ENCODE peak calls at places on chromosomes 16 and 17, in seven cellular contexts. M is ascending aorta, P is cardiac fibroblast, E is GM12865, G is astrocyte of the spinal cord, S is cardiac muscle cell, O is dorsolateral prefrontal cortex. V is an unnamed sample.

GRCh38 chr17:82787081-82787848 is 35.4 kb downstream of the TBCD start:
- DNase-seq in M (no peak), P (no peak), E (peak), G (peak), S (no peak), O (no peak), V (no peak)

GRCh38 chr16:31360296-31360695 is 5.3 kb downstream of the ITGAX start:
- DNase-seq in M (no peak), P (no peak), E (no peak), G (no peak), S (no peak), O (no peak), V (no peak)

GRCh38 chr16:57893559-57894389 is 77.2 kb downstream of the CNGB1 start:
- DNase-seq in M (no peak), P (peak), E (no peak), G (peak), S (peak), O (no peak), V (peak)

GRCh38 chr17:81035389-81036127 is 607 bp downstream of the BAIAP2 start:
- DNase-seq in M (no peak), P (no peak), E (no peak), G (no peak), S (peak), O (no peak), V (no peak)

GRCh38 chr16:57873218-57873617 is 70.9 kb upstream of the KIFC3 start:
- DNase-seq in M (no peak), P (no peak), E (no peak), G (no peak), S (no peak), O (no peak), V (no peak)

GRCh38 chr16:17647879-17648649 is 177.3 kb upstream of the XYLT1 start:
- DNase-seq in M (no peak), P (no peak), E (no peak), G (no peak), S (no peak), O (no peak), V (no peak)

GRCh38 chr17:59004338-59005111 is 102.2 kb downstream of the TRIM37 start:
- DNase-seq in M (no peak), P (peak), E (peak), G (peak), S (peak), O (no peak), V (peak)

GRCh38 chr17:19448341-19449268 is 37.6 kb downstream of the RNF112 start:
- DNase-seq in M (no peak), P (peak), E (no peak), G (peak), S (peak), O (no peak), V (peak)

DNA sequence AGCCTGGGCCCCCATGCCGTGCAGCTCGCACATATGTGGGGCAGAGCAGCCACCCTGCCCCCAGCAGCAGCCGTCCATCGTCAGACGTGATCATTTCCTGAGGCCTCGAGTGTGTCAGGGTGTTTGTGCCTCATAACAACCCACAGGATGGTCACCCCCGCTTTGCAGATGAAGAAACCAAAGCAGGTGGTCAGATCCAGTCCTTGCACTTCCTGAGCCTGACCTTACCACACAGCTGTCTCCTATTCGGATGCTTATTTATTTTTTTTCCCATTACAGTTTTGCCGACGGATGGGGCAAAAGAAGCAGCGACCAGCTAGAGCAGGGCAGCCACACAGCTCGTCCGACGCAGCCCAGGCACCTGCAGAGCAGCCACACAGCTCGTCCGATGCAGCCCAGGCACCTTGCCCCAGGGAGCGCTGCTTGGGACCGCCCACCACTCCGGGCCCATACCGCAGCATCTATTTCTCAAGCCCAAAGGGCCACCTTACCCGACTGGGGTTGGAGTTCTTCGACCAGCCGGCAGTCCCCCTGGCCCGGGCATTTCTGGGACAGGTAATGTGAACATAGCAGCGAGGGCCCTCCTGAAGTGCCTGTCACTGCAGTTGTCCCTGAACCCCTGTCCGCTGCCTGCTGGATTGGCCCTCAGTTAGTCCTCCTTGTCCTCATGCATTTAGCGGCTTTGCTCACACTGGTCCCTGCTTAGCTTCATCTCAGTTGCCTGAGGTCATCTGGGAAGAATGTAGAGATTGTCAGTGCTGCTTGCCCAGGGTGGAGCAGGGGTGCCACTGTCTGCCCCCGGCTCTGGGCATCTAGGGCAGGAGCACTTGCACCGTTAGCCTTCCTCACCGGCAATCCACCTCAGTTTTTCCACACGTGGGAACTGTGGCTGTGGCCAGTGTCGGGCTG is 1.4 kb downstream of the MPG start:
- DNase-seq in M (no peak), P (peak), E (peak), G (no peak), S (peak), O (no peak), V (no peak)
- H3K4me3 ChIP-seq in M (peak), P (peak), E (peak), G (peak), S (no peak), O (peak), V (peak)

GRCh38 chr16:12340151-12340733 is 363.7 kb downstream of the SNX29 start:
- DNase-seq in M (no peak), P (peak), E (peak), G (peak), S (peak), O (no peak), V (peak)
- TF ChIP-seq CTCF in M (peak), P (peak), E (peak), G (peak), S (peak), O (peak), V (peak)

DNA sequence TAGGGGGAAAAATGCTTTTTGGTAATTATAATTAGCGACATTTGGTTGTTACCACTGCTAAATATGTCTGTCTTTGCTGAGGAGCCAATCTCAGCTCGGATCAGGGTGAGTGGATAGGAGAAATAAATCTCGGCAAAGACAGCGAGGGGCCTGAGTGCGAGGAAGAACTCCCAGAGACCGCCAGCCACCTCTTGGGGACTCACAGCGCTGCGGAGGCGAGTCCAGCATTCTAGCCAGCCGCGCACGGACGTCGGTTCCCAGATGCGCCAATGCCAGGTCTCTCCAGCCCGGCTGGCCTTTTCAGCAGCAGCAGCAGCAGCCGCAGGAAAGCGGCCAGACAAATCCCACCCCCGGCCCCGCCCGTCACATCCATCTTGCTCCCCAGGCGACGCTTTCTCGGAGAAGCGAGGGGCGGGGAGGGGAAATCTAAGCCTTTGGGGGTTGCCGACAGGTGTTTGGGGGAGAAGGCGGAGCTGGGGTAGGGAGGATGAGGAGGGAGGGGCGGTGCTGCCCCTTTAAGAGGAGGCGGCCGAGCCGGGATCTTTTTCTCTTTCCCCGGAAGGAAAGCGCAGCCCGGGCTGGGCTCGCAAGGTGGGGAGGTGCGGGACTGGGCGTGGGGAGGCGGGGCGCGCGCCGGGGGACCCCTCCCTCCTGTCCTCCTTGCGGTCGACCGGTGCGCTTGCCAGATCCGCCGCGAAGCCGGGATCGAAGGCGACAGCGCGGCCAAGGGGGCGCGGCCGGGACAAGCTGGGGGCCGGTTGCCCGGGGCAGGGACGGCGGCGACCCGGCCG is at the start of gene ITGA3:
- DNase-seq in M (no peak), P (peak), E (peak), G (peak), S (peak), O (peak), V (peak)
- H3K4me3 ChIP-seq in M (peak), P (peak), E (peak), G (peak), S (peak), O (peak), V (peak)

GRCh38 chr16:87951550-87952538 is 610 bp downstream of the BANP start:
- DNase-seq in M (no peak), P (no peak), E (peak), G (no peak), S (peak), O (no peak), V (no peak)
- TF ChIP-seq CTCF in M (peak), P (peak), E (no peak), G (peak), S (peak), O (no peak), V (peak)

DNA sequence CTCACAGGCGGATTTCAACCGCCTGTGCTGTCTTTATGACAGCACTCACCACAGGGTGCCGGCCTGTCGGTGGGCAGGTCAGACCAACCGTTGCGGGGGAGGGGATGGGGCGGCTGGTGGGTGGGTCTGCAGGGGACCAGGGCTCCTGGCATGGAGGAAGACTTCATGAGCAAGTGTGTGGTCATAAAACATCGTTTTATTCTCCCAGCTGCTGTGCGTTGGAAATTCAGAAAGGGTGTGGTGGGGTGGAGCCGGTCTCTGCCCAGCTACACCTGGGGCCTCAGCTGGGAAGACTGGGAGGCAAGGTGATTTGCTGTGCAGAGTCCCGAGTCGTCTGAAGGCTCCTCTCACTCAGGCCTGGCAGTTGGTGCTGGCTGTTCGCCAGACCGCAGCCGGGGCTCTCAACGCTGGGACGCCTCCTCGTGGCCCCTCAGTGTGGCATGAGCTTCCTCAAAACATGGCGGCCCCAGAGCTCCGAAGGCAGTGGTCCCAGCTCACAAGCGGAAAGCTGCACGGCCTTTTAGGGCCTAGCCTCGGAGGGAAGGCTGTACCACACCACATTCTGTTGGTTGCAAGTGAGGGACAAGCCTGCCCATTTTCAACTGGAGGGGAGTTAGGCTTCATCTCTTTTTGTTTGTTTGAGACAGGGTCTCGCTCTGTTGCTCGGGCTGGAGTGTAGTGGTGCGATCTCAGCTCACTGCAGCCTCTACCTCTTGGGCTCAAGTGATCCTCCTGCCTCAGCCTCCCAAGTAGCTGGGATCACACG is 45.8 kb upstream of the GSE1 start:
- DNase-seq in M (no peak), P (no peak), E (no peak), G (no peak), S (no peak), O (no peak), V (no peak)
- H3K4me3 ChIP-seq in M (no peak), P (no peak), E (no peak), G (no peak), S (no peak), O (no peak), V (no peak)

GRCh38 chr16:25108054-25108453 is 3.5 kb upstream of the LCMT1 start:
- DNase-seq in M (no peak), P (no peak), E (peak), G (no peak), S (no peak), O (no peak), V (no peak)

GRCh38 chr16:25107466-25107792 is 4.1 kb upstream of the LCMT1 start:
- DNase-seq in M (no peak), P (no peak), E (no peak), G (no peak), S (no peak), O (no peak), V (no peak)

GRCh38 chr16:25110392-25110947 is 1.1 kb upstream of the LCMT1 start:
- DNase-seq in M (no peak), P (no peak), E (peak), G (no peak), S (no peak), O (no peak), V (peak)

GRCh38 chr16:25109643-25110042 is 1.9 kb upstream of the LCMT1 start:
- DNase-seq in M (no peak), P (peak), E (no peak), G (peak), S (peak), O (no peak), V (peak)

GRCh38 chr16:25106567-25107465 is 4.7 kb upstream of the LCMT1 start:
- DNase-seq in M (peak), P (peak), E (peak), G (peak), S (peak), O (peak), V (peak)
- TF ChIP-seq CTCF in M (peak), P (no peak), E (peak), G (peak), S (peak), O (no peak), V (peak)

DNA sequence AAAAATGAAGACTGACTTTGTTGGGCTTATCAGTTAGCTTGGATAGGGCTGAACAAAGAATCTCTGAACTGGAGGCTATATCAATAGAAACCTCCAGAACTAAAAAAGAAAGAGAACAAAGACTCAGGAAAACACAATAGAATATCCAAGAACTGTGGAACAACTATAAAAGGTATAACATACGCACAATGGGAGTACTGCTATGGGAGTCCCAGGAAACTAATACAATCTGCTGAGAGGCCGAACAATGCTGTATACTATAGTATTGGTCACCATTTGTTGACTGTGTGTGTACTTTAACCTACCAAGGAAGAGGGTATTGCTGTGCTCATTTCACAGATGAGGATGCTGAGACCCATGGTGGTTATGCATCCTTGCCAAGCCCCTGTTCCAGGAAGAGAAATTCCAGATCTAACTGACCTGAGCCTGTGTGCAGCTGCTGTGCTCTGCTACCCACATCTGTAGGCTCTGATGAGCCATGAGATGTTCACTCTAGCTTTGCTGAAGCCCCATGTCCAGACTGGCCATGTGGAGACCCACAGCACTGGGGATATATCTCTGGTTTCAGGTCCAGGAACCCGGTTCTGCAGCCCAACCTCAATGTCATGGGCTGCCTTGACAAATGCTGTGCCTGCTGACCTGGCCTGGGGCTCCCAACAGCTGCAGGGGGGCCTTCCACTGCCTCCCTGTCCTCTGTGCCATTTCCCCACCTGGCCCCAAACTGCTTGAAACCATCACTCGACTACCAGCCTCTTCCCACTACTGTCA is 254.3 kb upstream of the TNRC6C start:
- DNase-seq in M (no peak), P (no peak), E (no peak), G (no peak), S (no peak), O (no peak), V (no peak)
- H3K4me3 ChIP-seq in M (no peak), P (no peak), E (no peak), G (no peak), S (no peak), O (no peak), V (no peak)

DNA sequence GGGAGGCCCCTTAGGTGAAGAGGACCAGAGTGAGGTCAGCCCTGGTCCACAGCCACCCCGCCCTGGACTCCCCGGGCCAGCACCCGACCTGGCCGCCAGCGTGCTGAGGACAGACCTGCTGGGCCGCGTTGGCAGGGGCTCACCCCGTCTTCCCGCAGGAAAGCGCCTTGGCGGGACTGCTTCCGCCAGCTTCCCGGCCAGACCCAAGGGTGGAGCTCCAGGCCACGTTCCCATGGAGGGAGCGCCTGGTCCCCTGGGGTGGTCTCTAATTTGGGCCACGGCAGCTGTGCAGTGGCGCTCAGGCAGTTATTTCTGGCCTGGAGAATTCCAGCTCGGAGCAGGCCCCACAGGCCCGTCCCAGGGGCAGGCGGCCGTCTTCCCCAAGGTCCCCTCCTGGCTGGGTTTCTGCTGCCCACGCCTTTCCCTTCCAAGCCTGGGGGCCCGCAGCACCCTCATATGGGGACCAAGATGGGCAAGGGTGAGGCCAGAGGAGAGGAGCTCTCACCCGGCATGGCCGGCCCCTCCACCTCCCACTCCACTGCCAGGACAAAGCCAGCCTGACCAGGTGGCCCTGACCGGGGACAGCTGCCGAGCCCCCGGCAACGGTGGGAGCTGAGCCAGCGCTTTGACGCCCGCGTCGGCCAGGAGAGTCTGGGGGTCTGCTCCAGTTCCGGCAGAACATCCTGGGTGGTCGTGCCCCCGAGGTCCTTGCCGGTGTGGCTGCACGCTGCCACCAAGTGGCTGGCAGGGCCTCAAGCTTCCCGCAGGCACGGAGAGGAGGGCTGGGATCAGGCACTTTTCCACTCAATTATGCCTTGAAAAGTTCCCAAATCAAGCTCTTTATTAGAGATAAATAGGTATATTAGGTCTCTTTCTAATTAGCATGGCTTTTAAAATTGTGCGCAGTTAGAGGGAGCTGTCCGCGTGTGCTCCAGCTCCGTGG is 28.1 kb downstream of the CACNA1H start:
- DNase-seq in M (peak), P (peak), E (no peak), G (no peak), S (no peak), O (no peak), V (no peak)
- TF ChIP-seq CTCF in M (no peak), P (no peak), E (no peak), G (peak), S (no peak), O (no peak), V (no peak)

DNA sequence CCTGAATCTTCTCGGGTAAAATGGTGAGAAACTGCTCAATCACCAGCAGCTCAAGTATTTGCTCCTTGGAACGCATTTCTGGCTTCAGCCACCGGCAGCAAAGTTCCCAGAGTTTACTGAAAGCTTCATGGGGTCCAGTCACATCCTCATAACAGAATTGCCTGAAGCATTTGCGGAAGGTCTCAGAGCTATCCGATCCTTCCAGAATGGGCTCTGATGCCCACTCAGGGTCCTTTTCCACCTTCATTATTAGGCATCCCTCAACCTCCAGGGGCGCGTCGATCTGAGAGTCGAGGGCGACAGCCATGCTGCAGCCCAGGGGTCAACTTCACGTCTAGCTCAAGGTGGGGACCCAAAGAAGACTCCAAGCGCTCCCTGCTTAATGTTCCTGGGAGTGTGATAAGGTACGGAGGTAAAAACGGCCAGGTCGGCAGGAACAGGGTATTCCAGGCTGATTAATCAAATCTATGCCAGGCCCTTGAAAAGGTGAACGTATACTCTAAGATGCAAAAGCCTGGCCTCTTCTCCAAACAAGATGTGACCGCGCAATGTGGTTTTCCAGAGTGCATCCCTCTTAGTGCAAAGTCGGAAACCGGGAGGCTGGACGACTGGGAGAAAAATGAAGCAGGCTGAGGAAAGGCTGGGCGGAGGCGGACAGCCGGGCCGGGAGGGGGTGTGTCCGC is 683 bp downstream of the ZKSCAN2 start:
- DNase-seq in M (no peak), P (peak), E (no peak), G (peak), S (peak), O (no peak), V (peak)
- H3K4me3 ChIP-seq in M (peak), P (peak), E (peak), G (peak), S (peak), O (peak), V (peak)

DNA sequence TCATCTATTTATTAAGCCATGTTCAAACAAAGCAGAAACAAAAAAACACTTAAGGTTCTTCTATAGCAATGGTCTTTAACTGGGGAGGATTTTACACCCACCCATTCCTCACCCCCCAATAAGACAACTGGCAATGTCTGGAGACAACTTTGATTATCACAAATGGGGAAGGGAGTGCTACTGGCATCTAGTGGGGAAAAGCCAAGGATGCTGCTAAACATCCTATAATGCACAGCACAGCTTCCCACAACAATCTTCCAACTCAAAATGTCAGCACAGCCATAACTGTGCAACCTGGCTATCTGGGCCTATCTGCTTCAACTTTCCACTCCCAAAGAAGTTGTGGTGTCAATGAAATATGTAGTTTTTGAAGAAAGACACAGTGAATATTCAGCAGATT is 1044.4 kb downstream of the CDH8 start:
- DNase-seq in M (no peak), P (no peak), E (no peak), G (no peak), S (no peak), O (no peak), V (no peak)
- TF ChIP-seq CTCF in M (no peak), P (no peak), E (no peak), G (no peak), S (no peak), O (no peak), V (no peak)

V was measured in fibroblast of villous mesenchyme.